ENCODE peak calls at places on chromosomes 4 and X, in nine cellular contexts. W, S, P, A, V, E, B, R and Y are unnamed samples.

GRCh38 chr4:85153221-85153620 is 186.7 kb upstream of the WDFY3 start:
- DNase-seq in E (no peak), A (no peak), B (no peak), R (no peak), V (no peak), W (no peak), P (no peak), S (no peak), Y (no peak)

GRCh38 chrX:5051831-5052491 is 1176.7 kb downstream of the NLGN4X start:
- DNase-seq in B (peak; percentile 7), W (peak; percentile 86), S (peak; percentile 2), E (peak; percentile 12), V (no peak), P (no peak), R (peak; percentile 71), A (no peak), Y (no peak)

GRCh38 chrX:102604327-102604726 is 5.0 kb downstream of the ARMCX5 start:
- DNase-seq in E (no peak), A (no peak), R (no peak), W (no peak), V (no peak), B (no peak), S (no peak), P (no peak), Y (no peak)

GRCh38 chr4:33160126-33160525 is 2440.0 kb downstream of the PCDH7 start:
- DNase-seq in V (no peak), P (no peak), E (no peak), S (no peak), A (peak; percentile 0), B (peak; percentile 7), R (peak; percentile 0), W (no peak), Y (no peak)

GRCh38 chrX:53642326-53642725 is 44.2 kb downstream of the HUWE1 start:
- DNase-seq in S (no peak), W (no peak), E (no peak), A (no peak), B (no peak), P (no peak), R (no peak), V (no peak), Y (no peak)

GRCh38 chr4:57424231-57424897 is 314.2 kb upstream of the IGFBP7 start:
- DNase-seq in R (peak; percentile 50), S (no peak), A (no peak), P (no peak), B (peak; percentile 23), W (no peak), V (no peak), E (peak; percentile 18), Y (no peak)

GRCh38 chr4:62399242-62399641 is 1199.1 kb downstream of the ADGRL3 start:
- DNase-seq in V (no peak), S (no peak), P (no peak), R (no peak), B (no peak), E (no peak), A (no peak), W (no peak), Y (no peak)

GRCh38 chr4:53558981-53559620 is 32.2 kb downstream of the LNX1 start:
- DNase-seq in E (no peak), B (no peak), P (no peak), V (no peak), S (no peak), R (no peak), W (no peak), A (no peak), Y (no peak)

GRCh38 chr4:14264437-14264836 is 636.9 kb upstream of the BOD1L1 start:
- DNase-seq in A (no peak), W (no peak), V (no peak), P (no peak), S (no peak), R (peak; percentile 23), E (no peak), B (no peak), Y (no peak)

GRCh38 chrX:47581731-47582647 is at the start of gene TIMP1:
- DNase-seq in R (peak; percentile 88), E (peak; percentile 58), B (peak; percentile 84), S (peak; percentile 72), P (peak; percentile 91), V (peak; percentile 89), A (peak; percentile 95), W (peak; percentile 97), Y (peak; percentile 71)
- TF ChIP-seq POLR2A in R (peak; percentile 59), E (no peak), B (no peak), S (peak; percentile 32), P (peak; percentile 68), V (peak; percentile 32), A (peak; percentile 86), W (no peak), Y (peak; percentile 67)

DNA sequence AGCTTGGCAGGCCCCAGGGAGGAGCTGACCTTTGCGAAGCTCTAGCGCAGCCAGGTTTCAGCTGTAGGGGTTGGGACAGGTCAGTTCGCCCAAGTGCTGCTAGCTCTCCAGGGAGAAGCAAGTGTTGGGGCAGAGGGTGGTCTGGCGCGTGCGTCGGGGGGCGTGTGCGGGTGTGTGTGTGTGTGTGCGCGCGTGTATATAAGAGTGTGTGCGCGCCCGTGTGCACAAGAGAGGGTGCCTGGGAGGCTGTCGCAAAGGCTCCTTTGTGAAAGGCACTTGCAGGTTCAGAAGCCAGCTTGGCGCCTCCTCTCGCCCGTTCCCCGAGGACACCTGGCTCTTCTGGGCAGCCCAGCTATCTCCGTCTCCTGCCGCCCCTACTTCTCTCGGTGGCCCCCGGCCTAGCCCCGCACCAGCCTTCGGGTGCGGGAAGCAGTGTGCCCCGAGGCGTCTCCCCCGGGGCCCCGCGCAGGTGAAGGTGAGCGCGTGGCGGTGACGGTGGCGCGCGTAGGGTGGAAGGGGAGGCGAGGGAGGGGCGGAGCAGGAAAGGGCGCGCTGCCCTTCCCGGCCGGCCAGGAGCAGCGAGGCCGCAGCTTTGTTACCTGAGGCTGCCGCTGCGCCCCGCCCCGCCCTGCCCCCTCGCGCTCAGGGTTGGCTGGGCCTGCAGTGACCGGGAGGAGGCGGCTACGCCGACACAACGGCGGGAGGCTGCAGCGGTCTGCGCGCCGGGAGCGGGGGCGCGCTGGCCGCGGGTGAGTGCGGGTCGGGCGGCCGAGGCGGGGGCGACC is at the start of gene FHDC1:
- DNase-seq in R (peak; percentile 35), A (peak; percentile 80), E (peak; percentile 89), P (no peak), V (peak; percentile 95), W (no peak), S (peak; percentile 94), B (no peak), Y (peak; percentile 32)
- TF ChIP-seq POLR2A in R (no peak), A (no peak), E (peak; percentile 79), P (no peak), V (peak; percentile 69), W (no peak), S (peak; percentile 97), B (no peak), Y (no peak)

GRCh38 chrX:105700316-105700715 is 122.0 kb upstream of the NRK start:
- DNase-seq in S (no peak), A (no peak), R (no peak), W (no peak), P (no peak), E (no peak), B (no peak), V (no peak), Y (no peak)
- TF ChIP-seq POLR2A in S (no peak), A (no peak), R (no peak), W (no peak), P (no peak), E (no peak), B (no peak), V (no peak), Y (no peak)

GRCh38 chr4:6333301-6334202 is 63.9 kb downstream of the WFS1 start:
- DNase-seq in W (no peak), B (no peak), P (no peak), V (no peak), R (peak; percentile 37), E (no peak), A (peak; percentile 59), S (no peak), Y (no peak)

GRCh38 chr4:6334203-6334887 is 64.7 kb downstream of the WFS1 start:
- DNase-seq in R (no peak), P (no peak), S (no peak), E (no peak), W (no peak), A (no peak), B (no peak), V (no peak), Y (no peak)

GRCh38 chr4:6336166-6336565 is 66.5 kb downstream of the WFS1 start:
- DNase-seq in V (no peak), A (no peak), R (no peak), B (no peak), E (no peak), P (no peak), S (no peak), W (no peak), Y (no peak)

GRCh38 chr4:6337331-6337935 is 67.8 kb downstream of the WFS1 start:
- DNase-seq in E (peak; percentile 60), B (no peak), S (no peak), R (no peak), W (no peak), P (no peak), V (no peak), A (no peak), Y (no peak)

DNA sequence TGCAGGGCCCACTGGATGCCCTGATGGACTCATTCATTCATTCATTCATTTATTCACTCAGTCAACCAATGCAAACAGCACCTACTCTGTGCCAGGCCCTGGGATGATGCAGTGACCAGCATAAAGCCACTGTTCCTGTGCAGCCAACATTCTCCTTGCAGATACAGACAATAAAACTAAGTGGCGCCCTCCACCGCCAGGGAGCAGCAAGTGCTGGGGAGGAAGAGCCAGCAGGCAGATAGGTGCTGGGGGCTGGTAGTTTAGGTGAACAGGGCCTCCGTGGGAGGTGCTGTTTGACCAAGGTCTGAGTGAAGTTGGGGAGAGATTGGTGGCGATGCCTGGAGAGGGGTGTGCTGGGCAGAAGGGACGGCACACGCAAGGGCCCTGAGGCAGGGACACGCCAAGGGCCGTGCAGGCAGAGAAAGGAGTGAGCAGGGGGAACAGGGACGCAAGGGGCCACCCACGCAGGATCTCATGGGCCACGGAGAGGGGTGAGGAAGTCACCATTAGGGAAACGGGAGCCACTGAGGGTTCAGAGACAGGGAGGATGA is 65.5 kb downstream of the WFS1 start:
- DNase-seq in E (no peak), A (no peak), S (no peak), W (no peak), B (no peak), R (no peak), P (no peak), V (no peak), Y (no peak)
- TF ChIP-seq POLR2A in E (no peak), A (no peak), S (no peak), W (no peak), B (no peak), R (no peak), P (no peak), V (no peak), Y (no peak)